ENCODE peak calls at places on chromosomes 16 and 17, in seven cellular contexts. X is upper lobe of right lung, O is Caco-2, C is Peyer's patch, H is neural progenitor cell, D is fibroblast of mammary gland, F is fibroblast of lung. Z is an unnamed sample.

GRCh38 chr17:7929158-7930029 is at the start of gene KCNAB3:
- DNase-seq in C (no peak), F (peak), O (no peak), X (no peak), H (peak), D (peak), Z (no peak)

GRCh38 chr16:28167730-28168129 is 44.0 kb downstream of the XPO6 start:
- DNase-seq in D (no peak), H (no peak), X (no peak), C (no peak), O (no peak), F (no peak), Z (no peak)

GRCh38 chr17:64418506-64419339 is 28.1 kb upstream of the PECAM1 start:
- DNase-seq in H (peak), O (peak), F (peak), X (peak), D (peak), C (no peak), Z (peak)

GRCh38 chr16:35743101-35743692 is 2283.8 kb downstream of the TP53TG3F start:
- DNase-seq in X (no peak), F (no peak), C (no peak), D (no peak), H (no peak), O (no peak), Z (no peak)

GRCh38 chr17:3687949-3688614 is 7.9 kb downstream of the P2RX5 start:
- DNase-seq in C (no peak), D (no peak), O (no peak), H (peak), X (no peak), F (no peak), Z (no peak)

GRCh38 chr17:50170662-50171370 is 5.0 kb downstream of the SGCA start:
- DNase-seq in C (no peak), O (no peak), H (no peak), X (no peak), D (peak), F (peak), Z (no peak)

GRCh38 chr17:18066866-18067265 is 20.9 kb upstream of the DRG2 start:
- DNase-seq in D (peak), C (no peak), X (no peak), H (no peak), O (no peak), F (no peak), Z (no peak)

GRCh38 chr16:637081-638018 is 1.2 kb upstream of the METTL26 start:
- DNase-seq in C (no peak), H (peak), O (peak), D (peak), X (peak), F (peak), Z (no peak)

GRCh38 chr16:50530277-50531236 is 17.6 kb upstream of the NKD1 start:
- DNase-seq in F (no peak), O (no peak), H (no peak), D (no peak), X (peak), C (no peak), Z (no peak)

GRCh38 chr17:58691701-58692238 is at the start of gene TEX14:
- DNase-seq in O (peak), C (no peak), D (no peak), H (no peak), X (no peak), F (no peak), Z (no peak)

GRCh38 chr17:743139-743538 is 8.9 kb downstream of the GEMIN4 start:
- DNase-seq in C (no peak), F (no peak), X (no peak), H (no peak), O (no peak), D (no peak), Z (no peak)

GRCh38 chr16:82011199-82011641 is at the start of gene SDR42E1:
- DNase-seq in O (peak), H (no peak), X (peak), C (peak), F (peak), D (no peak), Z (no peak)

GRCh38 chr17:55622547-55622946 is 100.1 kb downstream of the TMEM100 start:
- DNase-seq in C (no peak), O (no peak), H (no peak), X (no peak), D (peak), F (no peak), Z (no peak)

GRCh38 chr17:31408586-31408985 is 17.1 kb downstream of the RAB11FIP4 start:
- DNase-seq in F (no peak), D (no peak), O (no peak), H (no peak), C (no peak), X (no peak), Z (no peak)

GRCh38 chr16:71337631-71338030 is 20.9 kb upstream of the CALB2 start:
- DNase-seq in H (no peak), F (no peak), X (no peak), D (no peak), O (no peak), C (no peak), Z (no peak)

DNA sequence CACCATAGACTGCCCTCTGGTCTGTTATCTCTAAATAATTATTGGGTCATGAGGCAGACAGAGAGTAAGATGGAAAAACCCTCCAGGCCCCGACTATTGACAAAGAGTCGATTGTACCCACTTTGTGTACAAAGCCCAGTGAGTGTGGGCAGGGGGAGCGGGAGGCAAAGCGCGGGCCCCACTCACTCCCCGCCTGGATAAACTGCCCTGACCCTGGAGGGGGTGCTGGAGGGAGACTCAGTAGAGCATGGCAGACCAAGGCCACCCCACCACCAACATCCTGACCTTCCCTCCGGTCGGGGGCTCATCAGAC is 11.2 kb upstream of the CPSF4L start:
- DNase-seq in D (no peak), O (no peak), C (no peak), X (no peak), H (no peak), F (no peak), Z (no peak)
- H3K4me3 ChIP-seq in D (no peak), O (no peak), C (no peak), X (no peak), H (no peak), F (no peak), Z (no peak)

GRCh38 chr16:68072038-68072695 is 13.0 kb upstream of the NFATC3 start:
- DNase-seq in F (no peak), C (peak), D (peak), H (no peak), O (no peak), X (no peak), Z (peak)
- TF ChIP-seq CTCF in F (no peak), C (no peak), D (no peak), H (no peak), O (no peak), X (no peak), Z (no peak)

GRCh38 chr16:10880609-10881452 is 3.8 kb downstream of the CIITA start:
- DNase-seq in X (peak), F (no peak), D (no peak), C (no peak), H (no peak), O (no peak), Z (no peak)

GRCh38 chr16:10878644-10879498 is 1.9 kb downstream of the CIITA start:
- DNase-seq in C (peak), O (no peak), F (peak), D (no peak), H (peak), X (peak), Z (no peak)

GRCh38 chr16:10878328-10878643 is 1.3 kb downstream of the CIITA start:
- DNase-seq in X (no peak), F (no peak), D (no peak), C (no peak), H (no peak), O (no peak), Z (no peak)

GRCh38 chr16:10881479-10882030 is 4.6 kb downstream of the CIITA start:
- DNase-seq in D (no peak), X (no peak), C (no peak), H (no peak), O (no peak), F (no peak), Z (no peak)

GRCh38 chr16:10879681-10880589 is 2.9 kb downstream of the CIITA start:
- DNase-seq in H (no peak), X (peak), F (no peak), O (no peak), C (no peak), D (no peak), Z (no peak)
- H3K4me3 ChIP-seq in H (no peak), X (peak), F (no peak), O (no peak), C (peak), D (no peak), Z (no peak)

DNA sequence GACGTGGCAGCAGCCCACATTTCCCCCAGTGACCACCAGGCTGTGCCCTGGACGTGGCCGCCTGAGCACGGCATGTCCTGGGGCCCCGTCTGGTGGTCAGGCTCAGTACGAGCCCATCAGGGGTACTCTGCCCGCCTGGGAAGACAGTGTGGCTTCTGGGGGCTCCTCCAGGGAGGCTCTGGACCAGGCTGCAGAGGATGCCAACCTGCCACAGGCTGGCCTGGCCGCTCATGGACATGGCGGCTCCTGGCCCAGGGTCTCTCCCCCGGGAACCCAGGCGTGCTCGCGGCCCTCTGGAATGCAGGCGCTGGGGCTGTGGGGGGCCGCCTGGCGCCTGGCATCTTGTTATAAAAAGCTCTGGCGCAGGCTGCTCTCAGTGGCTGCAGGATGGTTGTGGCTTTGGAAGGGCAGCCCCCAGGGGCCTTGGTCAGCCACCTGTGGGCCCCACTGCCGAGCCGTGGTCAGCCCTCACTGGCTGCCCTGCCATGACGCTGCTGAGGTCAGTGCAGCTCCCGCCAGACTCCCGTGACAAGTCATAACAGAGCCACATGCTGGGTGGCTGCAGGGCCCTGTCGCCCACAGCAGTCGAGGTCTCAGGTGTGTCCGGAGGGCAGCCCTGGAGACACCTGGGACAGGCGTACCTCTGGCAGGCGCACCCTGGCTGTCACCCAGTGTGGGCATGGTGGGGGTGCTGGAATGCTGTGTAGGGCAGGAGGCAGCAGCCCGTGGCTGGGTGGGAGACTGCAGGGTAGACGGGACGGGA is 15.0 kb downstream of the CENPX start:
- DNase-seq in X (no peak), H (no peak), F (no peak), O (no peak), D (no peak), C (no peak), Z (no peak)
- TF ChIP-seq CTCF in X (no peak), H (peak), F (no peak), O (no peak), D (no peak), C (no peak), Z (no peak)

GRCh38 chr17:67528751-67529436 is 151.8 kb downstream of the PITPNC1 start:
- DNase-seq in X (peak), O (peak), F (peak), D (peak), C (peak), H (peak), Z (peak)
- H3K4me3 ChIP-seq in X (peak), O (no peak), F (peak), D (peak), C (peak), H (peak), Z (peak)

GRCh38 chr16:55499951-55500350 is 8.9 kb upstream of the LPCAT2 start:
- DNase-seq in F (peak), H (peak), O (no peak), X (no peak), D (peak), C (no peak), Z (peak)

GRCh38 chr16:55502801-55503366 is 6.0 kb upstream of the LPCAT2 start:
- DNase-seq in C (peak), O (no peak), H (peak), D (peak), F (peak), X (peak), Z (no peak)

GRCh38 chr16:55499281-55499680 is 9.6 kb upstream of the LPCAT2 start:
- DNase-seq in O (no peak), X (no peak), F (no peak), D (no peak), C (no peak), H (no peak), Z (no peak)

GRCh38 chr16:55503726-55504553 is 4.9 kb upstream of the LPCAT2 start:
- DNase-seq in C (no peak), O (no peak), D (no peak), F (no peak), X (no peak), H (no peak), Z (no peak)

GRCh38 chr16:55501549-55502322 is 7.1 kb upstream of the LPCAT2 start:
- DNase-seq in F (no peak), O (no peak), D (no peak), H (peak), C (no peak), X (no peak), Z (no peak)
- TF ChIP-seq CTCF in F (peak), O (no peak), D (peak), H (peak), C (no peak), X (peak), Z (peak)

GRCh38 chr17:40343126-40344119 is 21.1 kb downstream of the GJD3 start:
- DNase-seq in X (peak), F (no peak), H (peak), O (no peak), C (no peak), D (no peak), Z (no peak)

GRCh38 chr17:40341808-40342574 is 22.5 kb downstream of the GJD3 start:
- DNase-seq in O (peak), H (peak), C (peak), X (peak), F (peak), D (peak), Z (no peak)

GRCh38 chr17:40344321-40345160 is 20.0 kb downstream of the GJD3 start:
- DNase-seq in C (no peak), H (no peak), F (no peak), X (no peak), D (no peak), O (no peak), Z (no peak)

GRCh38 chr17:40340880-40341807 is 23.4 kb downstream of the GJD3 start:
- DNase-seq in F (peak), O (peak), H (peak), D (peak), X (peak), C (peak), Z (no peak)

GRCh38 chr17:40342575-40343058 is 21.9 kb downstream of the GJD3 start:
- DNase-seq in H (no peak), C (no peak), D (no peak), O (no peak), X (peak), F (no peak), Z (no peak)
- H3K4me3 ChIP-seq in H (peak), C (peak), D (peak), O (peak), X (peak), F (peak), Z (peak)